ENCODE peak calls at places on chromosomes 7 and 10, in eight cellular contexts. I is endodermal cell, D is body of pancreas, E is breast epithelium, G is right lobe of liver, R is suprapubic skin, W is thyroid gland, T is hepatocyte. H is an unnamed sample. For H3K9me3 and H3K36me3, the result is how much of the 10 kb centered on the place peaks cover.

GRCh38 chr10:79181680-79182079 is 112.9 kb downstream of the ZMIZ1 start:
- DNase-seq in I (no peak), D (no peak), E (no peak), G (no peak), R (no peak), W (peak), T (no peak), H (no peak)

GRCh38 chr10:96651998-96652431 is 65.2 kb upstream of the TM9SF3 start:
- DNase-seq in I (no peak), D (no peak), E (no peak), G (no peak), R (no peak), W (no peak), T (no peak), H (peak)

GRCh38 chr10:37754538-37755323 is 102.7 kb downstream of the ZNF248 start:
- DNase-seq in I (no peak), D (peak), E (no peak), G (no peak), R (no peak), W (no peak), T (no peak), H (no peak)

GRCh38 chr10:78828647-78829283 is 240.0 kb upstream of the ZMIZ1 start:
- DNase-seq in I (no peak), D (no peak), E (no peak), G (no peak), R (no peak), W (no peak), T (no peak), H (no peak)

GRCh38 chr10:42932735-42933453 is 144.0 kb upstream of the RET start:
- DNase-seq in I (peak), D (peak), E (no peak), G (no peak), R (peak), W (no peak), T (peak), H (no peak)

GRCh38 chr7:115249080-115249479 is 327.2 kb downstream of the MDFIC start:
- DNase-seq in I (no peak), D (no peak), E (no peak), G (no peak), R (no peak), W (no peak), T (no peak), H (no peak)

GRCh38 chr7:110573862-110574528 is 516.9 kb upstream of the LRRN3 start:
- DNase-seq in I (no peak), D (no peak), E (no peak), G (no peak), R (no peak), W (no peak), T (peak), H (no peak)

GRCh38 chr10:97737770-97738265 is 890 bp downstream of the ZFYVE27 start:
- DNase-seq in I (no peak), D (no peak), E (no peak), G (no peak), R (no peak), W (no peak), T (no peak), H (no peak)

GRCh38 chr7:85685901-85686300 is 499.0 kb upstream of the SEMA3D start:
- DNase-seq in I (peak), D (no peak), E (no peak), G (no peak), R (no peak), W (no peak), T (no peak), H (no peak)

GRCh38 chr7:3867847-3868246 is 566.8 kb downstream of the SDK1 start:
- DNase-seq in I (no peak), D (no peak), E (no peak), G (no peak), R (no peak), W (no peak), T (no peak), H (no peak)

GRCh38 chr7:50664461-50664922 is 99.3 kb upstream of the DDC start:
- DNase-seq in I (no peak), D (no peak), E (no peak), G (no peak), R (no peak), W (no peak), T (no peak), H (peak)

GRCh38 chr7:41425926-41426325 is 277.0 kb downstream of the INHBA start:
- DNase-seq in I (no peak), D (no peak), E (no peak), G (no peak), R (no peak), W (no peak), T (no peak), H (no peak)

GRCh38 chr10:120732067-120732466 is 119.1 kb upstream of the WDR11 start:
- DNase-seq in I (no peak), D (no peak), E (no peak), G (no peak), R (no peak), W (no peak), T (peak), H (no peak)

GRCh38 chr10:132350391-132350790 is 18.4 kb downstream of the LRRC27 start:
- DNase-seq in I (no peak), D (no peak), E (no peak), G (peak), R (no peak), W (no peak), T (no peak), H (no peak)

GRCh38 chr7:30485667-30486066 is 7.1 kb upstream of the NOD1 start:
- DNase-seq in I (no peak), D (no peak), E (no peak), G (no peak), R (no peak), W (no peak), T (no peak), H (no peak)

GRCh38 chr7:140519007-140519399 is 39.7 kb upstream of the MKRN1 start:
- DNase-seq in I (peak), D (no peak), E (no peak), G (no peak), R (no peak), W (no peak), T (no peak), H (no peak)

GRCh38 chr7:144676492-144676891 is 159.4 kb downstream of the TPK1 start:
- DNase-seq in I (no peak), D (no peak), E (no peak), G (no peak), R (no peak), W (no peak), T (no peak), H (no peak)

GRCh38 chr10:132964231-132964630 is 21.9 kb upstream of the CFAP46 start:
- DNase-seq in I (no peak), D (no peak), E (peak), G (no peak), R (peak), W (no peak), T (no peak), H (no peak)

GRCh38 chr10:32332299-32332750 is 14.6 kb downstream of the EPC1 start:
- DNase-seq in I (no peak), D (peak), E (no peak), G (no peak), R (no peak), W (no peak), T (peak), H (peak)

GRCh38 chr10:120387326-120387725 is 69.7 kb upstream of the PLPP4 start:
- DNase-seq in I (no peak), D (no peak), E (no peak), G (no peak), R (no peak), W (no peak), T (no peak), H (no peak)

DNA sequence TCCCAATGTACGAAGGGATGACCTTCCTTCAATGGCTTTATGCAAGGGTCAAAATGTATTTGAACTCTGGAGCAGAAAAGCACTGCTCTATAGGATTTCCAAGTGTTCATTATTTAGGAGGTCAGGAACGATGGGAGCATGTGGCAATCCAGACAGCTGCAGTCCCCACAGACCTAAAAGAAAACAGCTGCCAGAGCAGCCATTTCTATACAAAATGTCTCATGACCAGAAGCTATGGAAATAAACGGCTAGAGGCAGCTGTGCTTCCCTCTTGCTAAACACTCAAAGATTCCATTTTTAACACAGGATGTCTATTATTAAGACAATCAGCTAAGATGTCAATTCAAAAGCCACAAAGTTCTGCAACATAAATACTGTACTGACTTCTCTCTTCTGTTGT is 879.1 kb upstream of the C7orf33 start:
- DNase-seq in I (no peak), D (no peak), E (no peak), G (no peak), R (no peak), W (no peak), T (no peak), H (no peak)
- H3K9me3 ChIP-seq in I (under half), D (under half), E (under half), G (under half), R (under half), W (under half), T (under half), H (under half)

DNA sequence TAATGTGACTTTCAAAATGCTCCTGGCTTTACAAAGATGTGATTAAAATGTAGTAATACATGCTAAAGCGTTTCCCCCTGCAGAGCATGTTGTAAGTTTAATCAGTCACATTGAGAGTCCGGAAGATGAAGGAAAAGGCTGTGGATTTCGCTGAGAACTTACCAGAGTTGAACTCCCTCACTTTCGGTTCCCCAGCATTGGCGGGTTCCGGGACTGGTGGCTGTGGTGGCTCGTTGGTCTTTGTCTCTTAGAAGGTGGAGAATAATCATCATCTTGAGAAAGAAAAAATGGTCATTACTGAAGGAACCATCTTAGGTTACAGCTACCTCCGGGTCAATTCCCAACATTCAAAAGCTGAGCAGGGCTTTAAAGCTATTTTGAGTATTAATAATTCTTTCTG is 9.6 kb upstream of the NUPR2 start:
- DNase-seq in I (no peak), D (no peak), E (no peak), G (no peak), R (no peak), W (no peak), T (no peak), H (no peak)
- H3K4me3 ChIP-seq in I (no peak), D (no peak), E (no peak), G (no peak), R (no peak), W (no peak), T (no peak), H (no peak)

DNA sequence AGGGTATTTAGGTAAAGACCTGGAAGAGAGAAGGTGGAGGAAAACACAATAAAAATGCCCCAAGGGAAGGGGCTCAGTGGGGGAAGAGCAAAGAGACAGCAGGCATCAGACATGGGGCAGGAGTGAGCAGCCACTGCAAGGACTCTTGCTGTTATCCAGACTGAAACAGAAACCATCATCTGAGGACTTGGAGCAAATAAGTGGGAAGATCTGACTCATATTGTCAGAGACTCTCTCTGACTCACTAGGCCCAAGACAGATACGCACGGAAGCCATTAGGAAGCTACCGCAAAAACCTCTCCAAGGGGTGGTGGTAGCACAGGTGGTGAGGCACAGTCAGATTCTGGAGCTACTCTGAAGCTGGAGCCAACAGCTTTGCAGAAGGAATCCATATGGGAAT is 110.7 kb downstream of the RNF32 start:
- DNase-seq in I (no peak), D (no peak), E (no peak), G (no peak), R (no peak), W (no peak), T (peak), H (no peak)
- H3K36me3 ChIP-seq in I (under half), D (under half), E (under half), G (under half), R (under half), W (under half), T (under half), H (under half)

DNA sequence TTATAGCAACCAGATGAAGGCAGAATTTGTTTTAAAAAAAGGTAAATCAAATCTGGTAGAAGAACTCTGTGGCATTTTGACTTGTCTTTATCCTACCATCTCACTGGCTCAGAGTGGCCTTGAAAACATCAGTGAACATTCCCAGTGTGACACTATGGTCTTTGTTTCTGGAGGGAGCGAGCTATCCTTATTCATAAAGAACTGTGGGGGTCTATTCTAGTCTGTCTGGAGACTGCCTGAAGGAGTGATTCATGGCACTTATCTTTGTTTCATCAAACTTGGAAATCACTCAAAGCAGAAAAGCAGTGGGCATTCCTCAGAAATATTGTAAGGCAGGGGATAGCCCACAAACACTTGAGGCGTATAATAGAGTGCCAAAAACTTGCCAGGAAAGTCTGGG is 719.1 kb downstream of the PCDH15 start:
- DNase-seq in I (no peak), D (no peak), E (no peak), G (no peak), R (no peak), W (no peak), T (no peak), H (no peak)
- H3K9me3 ChIP-seq in I (under half), D (under half), E (under half), G (under half), R (under half), W (under half), T (under half), H (under half)

GRCh38 chr7:53218730-53219504 is 183.5 kb downstream of the POM121L12 start:
- DNase-seq in I (peak), D (peak), E (no peak), G (peak), R (no peak), W (no peak), T (peak), H (no peak)
- H3K4me3 ChIP-seq in I (peak), D (no peak), E (peak), G (no peak), R (peak), W (no peak), T (peak), H (no peak)

GRCh38 chr10:124987788-124988187 is 45.9 kb downstream of the ZRANB1 start:
- DNase-seq in I (no peak), D (no peak), E (no peak), G (no peak), R (no peak), W (no peak), T (no peak), H (no peak)

GRCh38 chr10:124990671-124991625 is 49.0 kb downstream of the ZRANB1 start:
- DNase-seq in I (no peak), D (no peak), E (no peak), G (no peak), R (no peak), W (no peak), T (no peak), H (no peak)

GRCh38 chr10:124992462-124993344 is 50.8 kb downstream of the ZRANB1 start:
- DNase-seq in I (peak), D (peak), E (no peak), G (peak), R (peak), W (peak), T (peak), H (no peak)

GRCh38 chr10:124991872-124992271 is 49.9 kb downstream of the ZRANB1 start:
- DNase-seq in I (no peak), D (no peak), E (no peak), G (no peak), R (no peak), W (no peak), T (no peak), H (no peak)

DNA sequence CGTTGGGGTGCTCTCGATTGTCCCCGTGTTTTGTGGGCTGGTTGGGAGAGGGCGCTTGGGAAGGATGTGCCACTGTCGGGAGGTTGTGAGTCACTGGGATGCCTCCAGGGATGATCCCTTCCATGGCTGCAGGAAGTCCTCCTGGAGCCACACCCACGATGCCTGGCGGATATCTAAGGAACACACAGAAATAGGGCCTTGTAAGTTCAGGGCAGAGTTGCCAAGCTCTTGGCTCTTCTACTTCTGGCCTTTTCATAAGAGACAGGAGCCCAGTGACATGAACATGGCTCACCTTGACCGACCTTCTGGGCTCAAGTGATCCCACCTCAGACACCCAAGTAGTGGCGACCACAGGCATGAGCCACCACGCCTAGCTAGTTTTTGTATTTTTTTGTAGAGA is 47.6 kb downstream of the ZRANB1 start:
- DNase-seq in I (no peak), D (no peak), E (no peak), G (no peak), R (no peak), W (no peak), T (no peak), H (no peak)
- H3K36me3 ChIP-seq in I (half or more), D (under half), E (under half), G (under half), R (half or more), W (half or more), T (under half), H (under half)

H was measured in CD8-positive, alpha-beta memory T cell.